ENCODE peak calls at places on chromosome 1, in eight cellular contexts. J is hepatocyte, F is bronchial epithelial cell, W is left ventricle myocardium superior, X is fibroblast of pulmonary artery, R is uterus, U is vagina, Z is tibial artery. L is an unnamed sample.

GRCh38 chr1:1109743-1110142 is 6.1 kb downstream of the C1orf159 start:
- DNase-seq in U (no peak), R (no peak), X (no peak), F (no peak), W (no peak), Z (peak), J (no peak), L (no peak)

GRCh38 chr1:200512191-200512590 is 102.4 kb upstream of the ZNF281 start:
- DNase-seq in U (no peak), F (peak), Z (no peak), J (no peak), X (peak), R (no peak), W (no peak), L (no peak)

GRCh38 chr1:103056423-103056822 is 51.9 kb downstream of the COL11A1 start:
- DNase-seq in W (no peak), F (peak), R (no peak), U (no peak), J (peak), X (peak), Z (no peak), L (no peak)

GRCh38 chr1:203316626-203317093 is 11.3 kb downstream of the BTG2 start:
- DNase-seq in W (no peak), X (peak), U (no peak), R (no peak), Z (no peak), J (peak), F (no peak), L (no peak)

GRCh38 chr1:206814716-206815341 is 42.5 kb upstream of the IL10 start:
- DNase-seq in R (no peak), J (peak), X (peak), U (no peak), W (peak), F (no peak), Z (no peak), L (no peak)

GRCh38 chr1:92587445-92587844 is 100.7 kb upstream of the GFI1 start:
- DNase-seq in U (no peak), W (no peak), Z (no peak), F (no peak), R (no peak), X (no peak), J (no peak), L (no peak)

GRCh38 chr1:62368989-62369388 is 49.8 kb upstream of the KANK4 start:
- DNase-seq in Z (no peak), F (no peak), W (no peak), J (no peak), R (no peak), U (no peak), X (no peak), L (no peak)

GRCh38 chr1:232168513-232168912 is 461.4 kb downstream of the SIPA1L2 start:
- DNase-seq in R (no peak), X (no peak), F (no peak), W (no peak), Z (no peak), U (peak), J (peak), L (no peak)

GRCh38 chr1:226657788-226658537 is 81.1 kb downstream of the ITPKB start:
- DNase-seq in R (no peak), F (peak), U (no peak), X (no peak), W (no peak), Z (no peak), J (no peak), L (peak)

GRCh38 chr1:169109561-169110134 is 3.2 kb downstream of the ATP1B1 start:
- DNase-seq in Z (no peak), W (no peak), F (peak), R (peak), J (peak), X (peak), U (no peak), L (peak)

GRCh38 chr1:247390116-247390791 is 25.7 kb upstream of the NLRP3 start:
- DNase-seq in X (peak), R (peak), Z (peak), W (peak), J (peak), U (no peak), F (peak), L (peak)

GRCh38 chr1:51520700-51521248 is 1.7 kb upstream of the EPS15 start:
- DNase-seq in X (no peak), F (peak), U (no peak), W (no peak), Z (no peak), R (no peak), J (no peak), L (no peak)

GRCh38 chr1:229781453-229781852 is 155.4 kb downstream of the URB2 start:
- DNase-seq in Z (no peak), U (no peak), J (peak), R (no peak), X (no peak), W (peak), F (no peak), L (no peak)

GRCh38 chr1:21775985-21776562 is 6.9 kb downstream of the USP48 start:
- DNase-seq in F (peak), R (no peak), U (no peak), W (no peak), X (no peak), J (no peak), Z (no peak), L (no peak)

GRCh38 chr1:42993631-42994121 is 35.0 kb upstream of the SLC2A1 start:
- DNase-seq in W (peak), Z (no peak), F (no peak), X (no peak), R (no peak), J (no peak), U (no peak), L (no peak)

GRCh38 chr1:26553942-26554682 is 24.6 kb downstream of the RPS6KA1 start:
- DNase-seq in W (no peak), R (no peak), F (no peak), U (no peak), Z (no peak), J (no peak), X (no peak), L (no peak)

GRCh38 chr1:64608015-64608650 is 136.7 kb upstream of the RAVER2 start:
- DNase-seq in J (no peak), W (no peak), Z (no peak), X (no peak), U (no peak), R (no peak), F (no peak), L (no peak)

GRCh38 chr1:111199329-111199728 is 1.1 kb downstream of the DENND2D start:
- DNase-seq in Z (no peak), W (no peak), R (no peak), J (no peak), F (no peak), X (no peak), U (no peak), L (no peak)

GRCh38 chr1:186682721-186683120 is 2.5 kb upstream of the PTGS2 start:
- DNase-seq in U (no peak), W (no peak), Z (no peak), J (peak), R (no peak), F (peak), X (peak), L (no peak)

GRCh38 chr1:2821970-2822620 is 20.6 kb upstream of the TTC34 start:
- DNase-seq in X (no peak), J (no peak), R (no peak), Z (peak), W (peak), F (no peak), U (no peak), L (no peak)

GRCh38 chr1:182671779-182672486 is 12.5 kb downstream of the RGS8 start:
- DNase-seq in Z (no peak), X (no peak), F (no peak), R (no peak), W (no peak), U (no peak), J (no peak), L (no peak)

GRCh38 chr1:226525750-226526149 is 22.8 kb upstream of the STUM start:
- DNase-seq in F (no peak), Z (no peak), R (peak), W (no peak), J (no peak), U (no peak), X (no peak), L (no peak)

GRCh38 chr1:223515416-223515815 is 122.2 kb downstream of the CCDC185 start:
- DNase-seq in X (no peak), U (no peak), Z (no peak), F (no peak), W (no peak), R (no peak), J (no peak), L (no peak)

GRCh38 chr1:173475564-173476196 is 1.5 kb upstream of the PRDX6 start:
- DNase-seq in X (peak), R (no peak), J (peak), W (no peak), U (no peak), Z (no peak), F (peak), L (no peak)

GRCh38 chr1:94755675-94756074 is 64.5 kb upstream of the SLC44A3 start:
- DNase-seq in R (peak), J (peak), W (peak), X (peak), U (no peak), F (no peak), Z (no peak), L (no peak)

GRCh38 chr1:24830680-24831272 is 85.5 kb downstream of the CLIC4 start:
- DNase-seq in F (peak), X (peak), Z (no peak), J (peak), U (no peak), W (no peak), R (no peak), L (peak)

GRCh38 chr1:168001213-168001612 is 64.3 kb upstream of the MPC2 start:
- DNase-seq in J (no peak), F (no peak), U (no peak), W (no peak), Z (no peak), X (no peak), R (no peak), L (no peak)